ENCODE peak calls at places on chromosomes 1 and 21, in seven cellular contexts. One of them, this sample, is unnamed.

GRCh38 chr1:53138991-53139884 is 3.2 kb downstream of the SLC1A7 start:
- DNase-seq in transverse colon: no peak
- DNase-seq in breast epithelium: no peak
- DNase-seq in GM12878: no peak
- DNase-seq in K562: no peak
- DNase-seq in suprapubic skin: no peak
- DNase-seq in stomach: no peak
- DNase-seq in this sample: no peak

GRCh38 chr1:48776400-48777218 is at the start of gene BEND5:
- DNase-seq in transverse colon: peak; percentile 37
- DNase-seq in breast epithelium: peak; percentile 33
- DNase-seq in GM12878: no peak
- DNase-seq in K562: no peak
- DNase-seq in suprapubic skin: peak; percentile 69
- DNase-seq in stomach: peak; percentile 48
- DNase-seq in this sample: peak; percentile 80

GRCh38 chr1:180131510-180131909 is 23.2 kb upstream of the QSOX1 start:
- DNase-seq in transverse colon: no peak
- DNase-seq in breast epithelium: no peak
- DNase-seq in GM12878: no peak
- DNase-seq in K562: no peak
- DNase-seq in suprapubic skin: no peak
- DNase-seq in stomach: no peak
- DNase-seq in this sample: no peak

GRCh38 chr1:3646596-3646995 is 3.3 kb downstream of the WRAP73 start:
- DNase-seq in transverse colon: no peak
- DNase-seq in breast epithelium: no peak
- DNase-seq in GM12878: no peak
- DNase-seq in K562: no peak
- DNase-seq in suprapubic skin: peak; percentile 32
- DNase-seq in stomach: no peak
- DNase-seq in this sample: no peak

GRCh38 chr1:198254948-198255347 is 98.2 kb downstream of the NEK7 start:
- DNase-seq in transverse colon: no peak
- DNase-seq in breast epithelium: no peak
- DNase-seq in GM12878: no peak
- DNase-seq in K562: no peak
- DNase-seq in suprapubic skin: no peak
- DNase-seq in stomach: no peak
- DNase-seq in this sample: no peak

GRCh38 chr1:39277876-39278275 is 73.4 kb downstream of the MACF1 start:
- DNase-seq in transverse colon: no peak
- DNase-seq in breast epithelium: no peak
- DNase-seq in GM12878: no peak
- DNase-seq in K562: no peak
- DNase-seq in suprapubic skin: no peak
- DNase-seq in stomach: no peak
- DNase-seq in this sample: no peak

GRCh38 chr1:99198377-99198776 is 65.9 kb upstream of the PLPPR4 start:
- DNase-seq in transverse colon: no peak
- DNase-seq in breast epithelium: no peak
- DNase-seq in GM12878: no peak
- DNase-seq in K562: no peak
- DNase-seq in suprapubic skin: no peak
- DNase-seq in stomach: no peak
- DNase-seq in this sample: no peak

GRCh38 chr1:109579496-109579895 is 31.1 kb downstream of the GNAI3 start:
- DNase-seq in transverse colon: no peak
- DNase-seq in breast epithelium: no peak
- DNase-seq in GM12878: no peak
- DNase-seq in K562: no peak
- DNase-seq in suprapubic skin: no peak
- DNase-seq in stomach: no peak
- DNase-seq in this sample: no peak

GRCh38 chr1:84691139-84691783 is 1.0 kb upstream of the SSX2IP start:
- DNase-seq in transverse colon: no peak
- DNase-seq in breast epithelium: no peak
- DNase-seq in GM12878: no peak
- DNase-seq in K562: no peak
- DNase-seq in suprapubic skin: no peak
- DNase-seq in stomach: no peak
- DNase-seq in this sample: no peak

GRCh38 chr1:59669752-59670312 is 144.9 kb upstream of the HOOK1 start:
- DNase-seq in transverse colon: no peak
- DNase-seq in breast epithelium: peak; percentile 31
- DNase-seq in GM12878: no peak
- DNase-seq in K562: no peak
- DNase-seq in suprapubic skin: no peak
- DNase-seq in stomach: no peak
- DNase-seq in this sample: peak; percentile 82

GRCh38 chr21:36436829-36437744 is 42.8 kb downstream of the CLDN14 start:
- DNase-seq in transverse colon: no peak
- DNase-seq in breast epithelium: no peak
- DNase-seq in GM12878: no peak
- DNase-seq in K562: no peak
- DNase-seq in suprapubic skin: no peak
- DNase-seq in stomach: no peak
- DNase-seq in this sample: no peak

GRCh38 chr1:96362623-96363022 is 359.0 kb upstream of the PTBP2 start:
- DNase-seq in transverse colon: no peak
- DNase-seq in breast epithelium: no peak
- DNase-seq in GM12878: no peak
- DNase-seq in K562: no peak
- DNase-seq in suprapubic skin: no peak
- DNase-seq in stomach: no peak
- DNase-seq in this sample: no peak

GRCh38 chr1:39105061-39105840 is 79.1 kb downstream of the NDUFS5 start:
- DNase-seq in transverse colon: peak; percentile 84
- DNase-seq in breast epithelium: peak; percentile 63
- DNase-seq in GM12878: no peak
- DNase-seq in K562: peak; percentile 91
- DNase-seq in suprapubic skin: peak; percentile 78
- DNase-seq in stomach: peak; percentile 84
- DNase-seq in this sample: peak; percentile 90

GRCh38 chr1:160925652-160926241 is 28.9 kb downstream of the ITLN2 start:
- DNase-seq in transverse colon: no peak
- DNase-seq in breast epithelium: no peak
- DNase-seq in GM12878: no peak
- DNase-seq in K562: no peak
- DNase-seq in suprapubic skin: no peak
- DNase-seq in stomach: no peak
- DNase-seq in this sample: no peak
- TF ChIP-seq CTCF in transverse colon: no peak
- TF ChIP-seq CTCF in breast epithelium: no peak
- TF ChIP-seq CTCF in GM12878: no peak
- TF ChIP-seq CTCF in K562: no peak
- TF ChIP-seq CTCF in suprapubic skin: no peak
- TF ChIP-seq CTCF in stomach: no peak
- TF ChIP-seq CTCF in this sample: no peak

GRCh38 chr1:41853907-41854306 is 64.8 kb downstream of the HIVEP3 start:
- DNase-seq in transverse colon: no peak
- DNase-seq in breast epithelium: no peak
- DNase-seq in GM12878: no peak
- DNase-seq in K562: no peak
- DNase-seq in suprapubic skin: no peak
- DNase-seq in stomach: no peak
- DNase-seq in this sample: no peak

GRCh38 chr1:41860214-41860613 is 58.5 kb downstream of the HIVEP3 start:
- DNase-seq in transverse colon: no peak
- DNase-seq in breast epithelium: no peak
- DNase-seq in GM12878: no peak
- DNase-seq in K562: no peak
- DNase-seq in suprapubic skin: no peak
- DNase-seq in stomach: no peak
- DNase-seq in this sample: no peak

GRCh38 chr1:41859686-41860085 is 59.0 kb downstream of the HIVEP3 start:
- DNase-seq in transverse colon: no peak
- DNase-seq in breast epithelium: no peak
- DNase-seq in GM12878: no peak
- DNase-seq in K562: no peak
- DNase-seq in suprapubic skin: no peak
- DNase-seq in stomach: no peak
- DNase-seq in this sample: no peak

GRCh38 chr1:41855713-41856112 is 63.0 kb downstream of the HIVEP3 start:
- DNase-seq in transverse colon: no peak
- DNase-seq in breast epithelium: no peak
- DNase-seq in GM12878: no peak
- DNase-seq in K562: no peak
- DNase-seq in suprapubic skin: no peak
- DNase-seq in stomach: no peak
- DNase-seq in this sample: no peak

GRCh38 chr1:41856361-41857285 is 62.1 kb downstream of the HIVEP3 start:
- DNase-seq in transverse colon: no peak
- DNase-seq in breast epithelium: peak; percentile 30
- DNase-seq in GM12878: no peak
- DNase-seq in K562: no peak
- DNase-seq in suprapubic skin: no peak
- DNase-seq in stomach: no peak
- DNase-seq in this sample: no peak
- TF ChIP-seq POLR2AphosphoS5 in transverse colon: no peak
- TF ChIP-seq POLR2AphosphoS5 in breast epithelium: no peak
- TF ChIP-seq POLR2AphosphoS5 in GM12878: no peak
- TF ChIP-seq POLR2AphosphoS5 in K562: no peak
- TF ChIP-seq POLR2AphosphoS5 in suprapubic skin: no peak
- TF ChIP-seq POLR2AphosphoS5 in stomach: no peak
- TF ChIP-seq POLR2AphosphoS5 in this sample: no peak

GRCh38 chr1:247228133-247228532 is 27.7 kb upstream of the VN1R5 start:
- DNase-seq in transverse colon: no peak
- DNase-seq in breast epithelium: no peak
- DNase-seq in GM12878: no peak
- DNase-seq in K562: no peak
- DNase-seq in suprapubic skin: no peak
- DNase-seq in stomach: no peak
- DNase-seq in this sample: no peak
- TF ChIP-seq CTCF in transverse colon: no peak
- TF ChIP-seq CTCF in breast epithelium: no peak
- TF ChIP-seq CTCF in GM12878: no peak
- TF ChIP-seq CTCF in K562: peak; percentile 41
- TF ChIP-seq CTCF in suprapubic skin: no peak
- TF ChIP-seq CTCF in stomach: no peak
- TF ChIP-seq CTCF in this sample: no peak

GRCh38 chr21:35051287-35051818 is 2.3 kb upstream of the RUNX1 start:
- DNase-seq in transverse colon: peak; percentile 89
- DNase-seq in breast epithelium: peak; percentile 69
- DNase-seq in GM12878: no peak
- DNase-seq in K562: peak; percentile 82
- DNase-seq in suprapubic skin: peak; percentile 92
- DNase-seq in stomach: peak; percentile 89
- DNase-seq in this sample: peak; percentile 90
- TF ChIP-seq POLR2AphosphoS5 in transverse colon: no peak
- TF ChIP-seq POLR2AphosphoS5 in breast epithelium: no peak
- TF ChIP-seq POLR2AphosphoS5 in GM12878: no peak
- TF ChIP-seq POLR2AphosphoS5 in K562: peak; percentile 38
- TF ChIP-seq POLR2AphosphoS5 in suprapubic skin: peak; percentile 60
- TF ChIP-seq POLR2AphosphoS5 in stomach: peak; percentile 56
- TF ChIP-seq POLR2AphosphoS5 in this sample: peak; percentile 11

This sample was measured in sigmoid colon.